ENCODE peak calls at places on chromosomes 7 and 10, in nine cellular contexts. M is HCT116, F is HepG2, X is suprapubic skin, T is transverse colon, E is spleen, R is SK-N-SH, B is K562, Y is sigmoid colon. G is an unnamed sample.

GRCh38 chr10:100598166-100598565 is 62.4 kb downstream of the HIF1AN start:
- DNase-seq in R (no peak), M (no peak), B (no peak), X (no peak), Y (no peak), T (no peak), E (no peak), F (no peak), G (no peak)

GRCh38 chr7:131999193-131999592 is 442.8 kb upstream of the PODXL start:
- DNase-seq in F (no peak), X (no peak), E (no peak), T (no peak), B (no peak), R (no peak), M (no peak), Y (no peak), G (no peak)

GRCh38 chr10:4086041-4086886 is 301.3 kb upstream of the KLF6 start:
- DNase-seq in M (no peak), E (no peak), Y (no peak), F (no peak), R (no peak), X (no peak), B (no peak), T (no peak), G (no peak)

GRCh38 chr7:122487131-122487530 is 182.6 kb upstream of the FEZF1 start:
- DNase-seq in Y (no peak), E (no peak), T (no peak), B (no peak), M (no peak), F (no peak), X (no peak), R (no peak), G (no peak)

GRCh38 chr7:85702348-85702747 is 515.5 kb upstream of the SEMA3D start:
- DNase-seq in F (no peak), E (no peak), Y (no peak), R (no peak), B (no peak), X (no peak), M (no peak), T (no peak), G (no peak)

GRCh38 chr7:4014649-4015048 is 667.4 kb upstream of the FOXK1 start:
- DNase-seq in B (no peak), M (no peak), F (no peak), R (no peak), X (no peak), T (no peak), E (peak; percentile 64), Y (no peak), G (no peak)

GRCh38 chr7:102993532-102994029 is 80.8 kb downstream of the LRRC17 start:
- DNase-seq in E (no peak), X (no peak), F (no peak), R (no peak), B (no peak), M (no peak), T (no peak), Y (no peak), G (no peak)

GRCh38 chr10:43210556-43210955 is 56.3 kb downstream of the RASGEF1A start:
- DNase-seq in M (no peak), R (no peak), X (peak; percentile 37), E (peak; percentile 68), Y (peak; percentile 56), B (no peak), T (no peak), F (no peak), G (no peak)

GRCh38 chr7:100827330-100828226 is at the start of gene EPHB4:
- DNase-seq in X (peak; percentile 88), E (peak; percentile 87), T (peak; percentile 83), F (peak; percentile 90), Y (peak; percentile 94), R (peak; percentile 88), M (peak; percentile 77), B (peak; percentile 89), G (peak; percentile 90)

GRCh38 chr10:73931767-73932624 is 21.1 kb downstream of the PLAU start:
- DNase-seq in E (no peak), F (peak; percentile 32), Y (no peak), X (no peak), R (no peak), T (no peak), M (peak; percentile 91), B (peak; percentile 77), G (peak; percentile 56)

GRCh38 chr10:55200020-55200419 is 399.0 kb upstream of the PCDH15 start:
- DNase-seq in B (no peak), E (no peak), F (no peak), R (no peak), Y (no peak), X (no peak), T (no peak), M (no peak), G (no peak)

GRCh38 chr10:92969151-92969550 is 91.4 kb upstream of the CYP26C1 start:
- DNase-seq in R (no peak), T (no peak), Y (no peak), X (no peak), F (no peak), B (no peak), E (no peak), M (no peak), G (no peak)

GRCh38 chr7:116354546-116355422 is 144.4 kb downstream of the TES start:
- DNase-seq in M (peak; percentile 96), F (peak; percentile 12), R (peak; percentile 11), T (peak; percentile 28), B (peak; percentile 27), E (peak; percentile 35), X (peak; percentile 74), Y (peak; percentile 88), G (peak; percentile 49)

GRCh38 chr7:155737590-155737989 is 74.7 kb downstream of the SHH start:
- DNase-seq in R (no peak), M (no peak), B (no peak), Y (no peak), T (no peak), E (no peak), X (no peak), F (no peak), G (no peak)

GRCh38 chr7:155738104-155738503 is 74.2 kb downstream of the SHH start:
- DNase-seq in R (no peak), M (no peak), X (no peak), T (no peak), B (no peak), F (no peak), Y (peak; percentile 36), E (no peak), G (no peak)

GRCh38 chr7:155741061-155741460 is 71.2 kb downstream of the SHH start:
- DNase-seq in Y (no peak), T (no peak), B (no peak), R (no peak), X (no peak), M (no peak), E (no peak), F (no peak), G (no peak)

GRCh38 chr7:155738652-155739537 is 73.4 kb downstream of the SHH start:
- DNase-seq in E (peak; percentile 86), B (no peak), Y (peak; percentile 77), F (peak; percentile 74), T (peak; percentile 83), X (no peak), R (peak; percentile 76), M (peak; percentile 16), G (peak; percentile 69)

GRCh38 chr7:155739538-155740140 is 72.6 kb downstream of the SHH start:
- DNase-seq in B (no peak), T (no peak), R (no peak), Y (peak; percentile 58), X (peak; percentile 44), E (no peak), M (no peak), F (no peak), G (no peak)
- H3K9me3 ChIP-seq in B (no peaks in the 10 kb centered on the region), T (no peaks in the 10 kb centered on the region), R (no peaks in the 10 kb centered on the region), Y (no peaks in the 10 kb centered on the region), X (no peaks in the 10 kb centered on the region), E (no peaks in the 10 kb centered on the region), M (no peaks in the 10 kb centered on the region), F (no peaks in the 10 kb centered on the region), G (no peaks in the 10 kb centered on the region)

GRCh38 chr7:98209166-98209920 is 1.9 kb upstream of the BHLHA15 start:
- DNase-seq in E (peak; percentile 34), X (no peak), B (no peak), M (no peak), R (no peak), Y (no peak), T (peak; percentile 3), F (no peak), G (no peak)
- TF ChIP-seq CTCF in E (no peak), X (no peak), B (no peak), M (no peak), R (no peak), Y (no peak), T (no peak), F (no peak), G (no peak)

GRCh38 chr10:95264227-95265051 is 26.4 kb downstream of the PDLIM1 start:
- DNase-seq in E (no peak), X (no peak), T (no peak), B (no peak), F (no peak), Y (no peak), R (no peak), M (peak; percentile 61), G (no peak)

GRCh38 chr10:95267261-95267660 is 23.5 kb downstream of the PDLIM1 start:
- DNase-seq in M (no peak), R (no peak), T (no peak), E (no peak), X (no peak), Y (no peak), B (no peak), F (no peak), G (no peak)

GRCh38 chr10:95265572-95265971 is 25.2 kb downstream of the PDLIM1 start:
- DNase-seq in M (no peak), F (no peak), B (no peak), T (no peak), R (no peak), X (no peak), E (no peak), Y (no peak), G (no peak)

GRCh38 chr10:95266674-95267095 is 24.1 kb downstream of the PDLIM1 start:
- DNase-seq in B (peak; percentile 72), T (no peak), F (peak; percentile 76), R (peak; percentile 35), M (peak; percentile 71), E (no peak), Y (no peak), X (no peak), G (no peak)

DNA sequence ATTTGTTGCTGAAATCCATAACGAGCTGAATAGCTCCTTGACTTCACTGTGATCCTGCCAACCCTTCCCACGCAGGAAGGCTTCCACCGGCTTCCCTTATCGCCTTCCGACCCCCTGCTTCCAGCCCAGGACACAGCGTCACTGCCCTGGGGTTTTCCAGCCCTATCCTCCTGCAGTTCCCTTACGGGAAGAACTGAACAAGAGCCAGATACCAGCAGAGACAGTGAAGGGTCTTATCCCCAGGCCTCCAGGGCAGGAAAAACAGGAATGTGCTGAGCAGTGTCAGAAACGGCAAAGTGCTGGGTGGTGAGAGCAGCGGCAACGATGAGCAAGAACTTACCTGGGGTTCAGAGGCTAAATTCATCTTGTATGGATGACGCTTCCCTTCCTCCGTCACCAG is 22.4 kb downstream of the PDLIM1 start:
- DNase-seq in T (no peak), E (no peak), F (no peak), R (peak; percentile 53), M (no peak), X (peak; percentile 70), B (no peak), Y (no peak), G (no peak)
- TF ChIP-seq POLR2AphosphoS5 in T (peak; percentile 21), E (peak; percentile 88), F (no peak), R (no peak), M (no peak), X (peak; percentile 80), B (no peak), Y (peak; percentile 71), G (peak; percentile 10)

GRCh38 chr7:141731476-141732149 is 6.5 kb upstream of the SSBP1 start:
- DNase-seq in R (no peak), E (no peak), F (no peak), B (no peak), X (no peak), T (no peak), M (no peak), Y (no peak), G (no peak)

GRCh38 chr7:141729020-141729419 is 9.1 kb upstream of the SSBP1 start:
- DNase-seq in T (no peak), E (no peak), R (no peak), F (no peak), Y (no peak), M (no peak), X (no peak), B (no peak), G (no peak)
- H3K9me3 ChIP-seq in T (no peaks in the 10 kb centered on the region), E (no peaks in the 10 kb centered on the region), R (no peaks in the 10 kb centered on the region), F (no peaks in the 10 kb centered on the region), Y (no peaks in the 10 kb centered on the region), M (no peaks in the 10 kb centered on the region), X (no peaks in the 10 kb centered on the region), B (no peaks in the 10 kb centered on the region), G (no peaks in the 10 kb centered on the region)

G was measured in prostate gland.